ENCODE peak calls at places on chromosomes 16 and 17, in five cellular contexts. One of them, this sample, is unnamed.

GRCh38 chr17:2631211-2631610 is 37.8 kb downstream of the PAFAH1B1 start:
- DNase-seq in B cell: no peak
- DNase-seq in breast epithelium: no peak
- DNase-seq in esophagus squamous epithelium: no peak
- DNase-seq in RWPE1: no peak
- DNase-seq in this sample: no peak

GRCh38 chr16:23110257-23110899 is 38.9 kb downstream of the USP31 start:
- DNase-seq in B cell: no peak
- DNase-seq in breast epithelium: no peak
- DNase-seq in esophagus squamous epithelium: no peak
- DNase-seq in RWPE1: no peak
- DNase-seq in this sample: no peak

GRCh38 chr17:74430706-74431567 is 951 bp upstream of the GPRC5C start:
- DNase-seq in B cell: peak; percentile 43
- DNase-seq in breast epithelium: peak; percentile 70
- DNase-seq in esophagus squamous epithelium: no peak
- DNase-seq in RWPE1: peak; percentile 88
- DNase-seq in this sample: peak; percentile 51

GRCh38 chr17:7574176-7574953 is 5.1 kb upstream of the CD68 start:
- DNase-seq in B cell: no peak
- DNase-seq in breast epithelium: no peak
- DNase-seq in esophagus squamous epithelium: no peak
- DNase-seq in RWPE1: no peak
- DNase-seq in this sample: no peak

GRCh38 chr16:2328428-2328827 is 12.1 kb downstream of the ABCA3 start:
- DNase-seq in B cell: no peak
- DNase-seq in breast epithelium: no peak
- DNase-seq in esophagus squamous epithelium: no peak
- DNase-seq in RWPE1: no peak
- DNase-seq in this sample: no peak

GRCh38 chr16:2776500-2777139 is 460 bp downstream of the ELOB start:
- DNase-seq in B cell: peak; percentile 66
- DNase-seq in breast epithelium: no peak
- DNase-seq in esophagus squamous epithelium: no peak
- DNase-seq in RWPE1: no peak
- DNase-seq in this sample: peak; percentile 58

GRCh38 chr16:30570621-30571443 is 682 bp downstream of the ZNF688 start:
- DNase-seq in B cell: no peak
- DNase-seq in breast epithelium: no peak
- DNase-seq in esophagus squamous epithelium: no peak
- DNase-seq in RWPE1: no peak
- DNase-seq in this sample: no peak

GRCh38 chr17:2371183-2372130 is 29.4 kb downstream of the MNT start:
- DNase-seq in B cell: no peak
- DNase-seq in breast epithelium: no peak
- DNase-seq in esophagus squamous epithelium: no peak
- DNase-seq in RWPE1: no peak
- DNase-seq in this sample: no peak

GRCh38 chr17:4101127-4101798 is 41.6 kb downstream of the ZZEF1 start:
- DNase-seq in B cell: peak; percentile 20
- DNase-seq in breast epithelium: no peak
- DNase-seq in esophagus squamous epithelium: no peak
- DNase-seq in RWPE1: no peak
- DNase-seq in this sample: no peak

GRCh38 chr17:155576-155975 is 18.2 kb downstream of the SCGB1C2 start:
- DNase-seq in B cell: no peak
- DNase-seq in breast epithelium: no peak
- DNase-seq in esophagus squamous epithelium: no peak
- DNase-seq in RWPE1: no peak
- DNase-seq in this sample: no peak

GRCh38 chr17:59506907-59507726 is 58.3 kb upstream of the DHX40 start:
- DNase-seq in B cell: no peak
- DNase-seq in breast epithelium: no peak
- DNase-seq in esophagus squamous epithelium: no peak
- DNase-seq in RWPE1: no peak
- DNase-seq in this sample: no peak

GRCh38 chr16:28295213-28295612 is 2.9 kb downstream of the SBK1 start:
- DNase-seq in B cell: no peak
- DNase-seq in breast epithelium: no peak
- DNase-seq in esophagus squamous epithelium: no peak
- DNase-seq in RWPE1: no peak
- DNase-seq in this sample: peak; percentile 19

GRCh38 chr16:894136-894535 is 76.6 kb downstream of the LMF1 start:
- DNase-seq in B cell: no peak
- DNase-seq in breast epithelium: no peak
- DNase-seq in esophagus squamous epithelium: no peak
- DNase-seq in RWPE1: no peak
- DNase-seq in this sample: no peak

GRCh38 chr17:76992911-76993310 is 124.7 kb downstream of the MGAT5B start:
- DNase-seq in B cell: no peak
- DNase-seq in breast epithelium: no peak
- DNase-seq in esophagus squamous epithelium: no peak
- DNase-seq in RWPE1: no peak
- DNase-seq in this sample: no peak

GRCh38 chr17:30964878-30965277 is 6.0 kb upstream of the RNF135 start:
- DNase-seq in B cell: no peak
- DNase-seq in breast epithelium: no peak
- DNase-seq in esophagus squamous epithelium: no peak
- DNase-seq in RWPE1: no peak
- DNase-seq in this sample: no peak

GRCh38 chr16:2515180-2515803 is 1.5 kb downstream of the ATP6V0C start:
- DNase-seq in B cell: no peak
- DNase-seq in breast epithelium: no peak
- DNase-seq in esophagus squamous epithelium: no peak
- DNase-seq in RWPE1: no peak
- DNase-seq in this sample: no peak

GRCh38 chr17:17506181-17506741 is 10.1 kb upstream of the RASD1 start:
- DNase-seq in B cell: no peak
- DNase-seq in breast epithelium: no peak
- DNase-seq in esophagus squamous epithelium: no peak
- DNase-seq in RWPE1: no peak
- DNase-seq in this sample: no peak

GRCh38 chr16:65223335-65223734 is 101.5 kb upstream of the CDH11 start:
- DNase-seq in B cell: no peak
- DNase-seq in breast epithelium: no peak
- DNase-seq in esophagus squamous epithelium: no peak
- DNase-seq in RWPE1: no peak
- DNase-seq in this sample: no peak

GRCh38 chr16:3188925-3189825 is 1.2 kb downstream of the OR1F1 start:
- DNase-seq in B cell: peak; percentile 44
- DNase-seq in breast epithelium: no peak
- DNase-seq in esophagus squamous epithelium: no peak
- DNase-seq in RWPE1: peak; percentile 60
- DNase-seq in this sample: peak; percentile 77

GRCh38 chr16:89374393-89374948 is 115.9 kb downstream of the ANKRD11 start:
- DNase-seq in B cell: peak; percentile 28
- DNase-seq in breast epithelium: no peak
- DNase-seq in esophagus squamous epithelium: no peak
- DNase-seq in RWPE1: no peak
- DNase-seq in this sample: no peak

GRCh38 chr17:36856921-36857381 is 80.3 kb upstream of the LHX1 start:
- DNase-seq in B cell: no peak
- DNase-seq in breast epithelium: no peak
- DNase-seq in esophagus squamous epithelium: no peak
- DNase-seq in RWPE1: no peak
- DNase-seq in this sample: no peak

GRCh38 chr16:59088401-59088800 is 354.3 kb upstream of the GOT2 start:
- DNase-seq in B cell: no peak
- DNase-seq in breast epithelium: no peak
- DNase-seq in esophagus squamous epithelium: no peak
- DNase-seq in RWPE1: no peak
- DNase-seq in this sample: no peak

GRCh38 chr17:385195-385835 is 32.7 kb upstream of the RPH3AL start:
- DNase-seq in B cell: peak; percentile 37
- DNase-seq in breast epithelium: no peak
- DNase-seq in esophagus squamous epithelium: no peak
- DNase-seq in RWPE1: peak; percentile 12
- DNase-seq in this sample: peak; percentile 12

GRCh38 chr17:69269174-69269998 is 40.8 kb upstream of the ABCA10 start:
- DNase-seq in B cell: no peak
- DNase-seq in breast epithelium: no peak
- DNase-seq in esophagus squamous epithelium: no peak
- DNase-seq in RWPE1: peak; percentile 33
- DNase-seq in this sample: no peak

GRCh38 chr16:88630941-88631340 is 7.4 kb upstream of the IL17C start:
- DNase-seq in B cell: no peak
- DNase-seq in breast epithelium: no peak
- DNase-seq in esophagus squamous epithelium: no peak
- DNase-seq in RWPE1: no peak
- DNase-seq in this sample: no peak

GRCh38 chr17:2067048-2067452 is 12.1 kb downstream of the HIC1 start:
- DNase-seq in B cell: no peak
- DNase-seq in breast epithelium: no peak
- DNase-seq in esophagus squamous epithelium: no peak
- DNase-seq in RWPE1: no peak
- DNase-seq in this sample: no peak

GRCh38 chr16:27378871-27379580 is 22.9 kb upstream of the IL21R start:
- DNase-seq in B cell: no peak
- DNase-seq in breast epithelium: no peak
- DNase-seq in esophagus squamous epithelium: no peak
- DNase-seq in RWPE1: no peak
- DNase-seq in this sample: peak; percentile 75

GRCh38 chr16:6035161-6035560 is 937.6 kb upstream of the EEF2KMT start:
- DNase-seq in B cell: no peak
- DNase-seq in breast epithelium: no peak
- DNase-seq in esophagus squamous epithelium: no peak
- DNase-seq in RWPE1: no peak
- DNase-seq in this sample: no peak

GRCh38 chr17:8225813-8226535 is 15.6 kb upstream of the AURKB start:
- DNase-seq in B cell: peak; percentile 59
- DNase-seq in breast epithelium: no peak
- DNase-seq in esophagus squamous epithelium: no peak
- DNase-seq in RWPE1: no peak
- DNase-seq in this sample: peak; percentile 89

GRCh38 chr17:2060681-2061440 is 6.0 kb downstream of the HIC1 start:
- DNase-seq in B cell: no peak
- DNase-seq in breast epithelium: no peak
- DNase-seq in esophagus squamous epithelium: no peak
- DNase-seq in RWPE1: no peak
- DNase-seq in this sample: no peak

DNA sequence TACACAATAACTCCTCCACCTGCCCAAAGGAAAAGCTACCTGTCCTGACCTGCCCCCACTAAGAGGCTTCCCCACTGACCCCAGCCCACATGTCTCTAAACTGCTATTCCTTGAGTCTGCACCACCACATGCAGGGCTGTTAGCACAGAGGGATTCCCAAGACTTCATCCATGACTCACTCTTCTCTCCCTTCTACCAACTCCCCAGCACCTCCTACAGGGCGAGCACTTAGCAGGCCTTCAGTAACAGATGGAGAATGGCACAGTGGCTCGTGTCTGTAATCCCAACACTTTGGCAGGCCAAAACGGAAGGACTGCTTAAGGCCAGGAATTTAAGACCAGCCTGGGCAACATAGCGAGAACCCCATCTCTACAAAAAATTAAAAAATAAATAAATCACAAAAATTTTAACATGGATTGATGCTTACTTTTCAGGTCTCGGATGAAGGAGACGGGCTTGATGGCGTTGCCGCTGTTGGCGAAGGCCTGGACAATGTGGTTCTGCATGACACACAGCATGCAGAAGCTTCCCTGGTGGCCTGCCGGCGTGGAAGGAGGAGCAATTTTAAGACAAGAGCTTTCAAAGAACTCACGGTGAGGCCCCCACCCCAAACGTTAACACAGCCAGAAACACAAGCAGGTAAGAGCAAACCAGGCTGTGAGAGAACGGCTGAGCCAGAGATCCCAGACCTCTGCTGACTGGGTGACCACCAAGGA is 12.0 kb downstream of the USP36 start:
- DNase-seq in B cell: no peak
- DNase-seq in breast epithelium: no peak
- DNase-seq in esophagus squamous epithelium: no peak
- DNase-seq in RWPE1: peak; percentile 41
- DNase-seq in this sample: peak; percentile 35
- TF ChIP-seq CTCF in B cell: no peak
- TF ChIP-seq CTCF in breast epithelium: no peak
- TF ChIP-seq CTCF in esophagus squamous epithelium: peak; percentile 42
- TF ChIP-seq CTCF in RWPE1: no peak
- TF ChIP-seq CTCF in this sample: no peak

GRCh38 chr16:4477966-4478365 is 1.8 kb downstream of the HMOX2 start:
- DNase-seq in B cell: no peak
- DNase-seq in breast epithelium: no peak
- DNase-seq in esophagus squamous epithelium: no peak
- DNase-seq in RWPE1: peak; percentile 74
- DNase-seq in this sample: peak; percentile 37
- TF ChIP-seq CTCF in B cell: no peak
- TF ChIP-seq CTCF in breast epithelium: no peak
- TF ChIP-seq CTCF in esophagus squamous epithelium: peak; percentile 23
- TF ChIP-seq CTCF in RWPE1: no peak
- TF ChIP-seq CTCF in this sample: no peak

GRCh38 chr17:29005936-29006438 is at the start of gene SEZ6:
- DNase-seq in B cell: peak; percentile 66
- DNase-seq in breast epithelium: peak; percentile 20
- DNase-seq in esophagus squamous epithelium: no peak
- DNase-seq in RWPE1: peak; percentile 67
- DNase-seq in this sample: peak; percentile 77
- TF ChIP-seq CTCF in B cell: no peak
- TF ChIP-seq CTCF in breast epithelium: no peak
- TF ChIP-seq CTCF in esophagus squamous epithelium: peak; percentile 30
- TF ChIP-seq CTCF in RWPE1: no peak
- TF ChIP-seq CTCF in this sample: no peak

DNA sequence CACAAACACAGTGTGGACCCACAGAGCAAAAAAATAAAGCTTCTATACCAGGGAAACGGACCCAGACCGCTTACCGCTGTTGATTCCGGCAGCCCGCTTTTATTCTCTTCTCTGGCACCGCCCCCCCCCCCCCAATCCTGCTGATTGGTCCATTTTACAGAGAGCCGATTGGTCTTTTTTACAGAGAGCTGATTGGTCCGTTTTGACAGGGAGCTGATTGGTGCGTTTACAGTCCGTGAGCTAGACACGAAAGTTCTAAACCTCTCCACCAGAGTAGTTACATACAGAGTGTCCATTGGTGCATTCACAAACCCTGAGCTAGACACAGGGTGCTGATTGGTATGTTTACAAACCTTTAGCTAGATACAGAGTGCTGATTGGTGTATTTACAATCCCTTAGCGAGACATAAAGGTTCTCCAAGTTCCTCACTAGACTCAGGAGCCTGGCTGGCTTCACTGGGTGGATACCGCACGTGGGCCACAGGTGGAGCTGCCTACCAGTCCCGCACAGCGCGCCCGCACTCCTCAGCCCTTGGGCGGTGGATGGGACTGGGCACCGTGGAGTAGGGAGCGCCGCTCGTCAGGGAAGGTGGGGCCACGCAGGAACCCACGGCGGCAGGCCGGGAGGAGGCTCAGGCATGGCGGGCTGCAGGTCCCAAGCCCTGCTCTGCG is 92.4 kb downstream of the HAPSTR1 start:
- DNase-seq in B cell: no peak
- DNase-seq in breast epithelium: no peak
- DNase-seq in esophagus squamous epithelium: no peak
- DNase-seq in RWPE1: no peak
- DNase-seq in this sample: no peak
- TF ChIP-seq CTCF in B cell: no peak
- TF ChIP-seq CTCF in breast epithelium: no peak
- TF ChIP-seq CTCF in esophagus squamous epithelium: no peak
- TF ChIP-seq CTCF in RWPE1: no peak
- TF ChIP-seq CTCF in this sample: no peak

This sample was measured in activated CD8-positive, alpha-beta T cell treated with anti-CD3 and anti-CD28 coated beads for 36 hours.